ENCODE peak calls at places on chromosomes 13 and 19, in nine cellular contexts. S, J, H, K, U, E, I, B and V are unnamed samples.

GRCh38 chr13:50800091-50800739 is 43.3 kb downstream of the DLEU7 start:
- DNase-seq in U (no peak), S (no peak), J (no peak), E (no peak), B (no peak), H (no peak), K (no peak), I (no peak), V (no peak)

GRCh38 chr13:98327326-98328314 is 150.6 kb upstream of the RNF113B start:
- DNase-seq in B (no peak), K (no peak), U (peak), J (no peak), S (no peak), E (no peak), H (no peak), I (peak), V (no peak)

GRCh38 chr19:954672-955494 is 29.0 kb downstream of the ARID3A start:
- DNase-seq in K (no peak), U (no peak), I (peak), S (no peak), H (no peak), E (peak), J (no peak), B (no peak), V (no peak)

GRCh38 chr19:40603071-40603718 is 2.0 kb downstream of the LTBP4 start:
- DNase-seq in E (no peak), J (no peak), H (no peak), U (peak), K (peak), I (peak), S (no peak), B (no peak), V (no peak)

GRCh38 chr19:13092608-13093260 is 9.9 kb downstream of the LYL1 start:
- DNase-seq in E (no peak), S (no peak), I (no peak), K (no peak), B (no peak), U (peak), J (no peak), H (no peak), V (no peak)

GRCh38 chr19:45467115-45467455 is 711 bp upstream of the FOSB start:
- DNase-seq in B (no peak), E (no peak), J (no peak), S (no peak), U (peak), H (no peak), I (peak), K (peak), V (no peak)

GRCh38 chr19:40216013-40216776 is 2.0 kb downstream of the TTC9B start:
- DNase-seq in I (no peak), B (no peak), K (peak), J (no peak), U (no peak), H (no peak), E (no peak), S (no peak), V (no peak)

GRCh38 chr19:18091217-18091608 is 4.5 kb upstream of the IL12RB1 start:
- DNase-seq in H (peak), U (no peak), S (no peak), K (no peak), J (peak), I (no peak), E (peak), B (peak), V (no peak)

GRCh38 chr19:12789098-12789903 is 2.0 kb upstream of the JUNB start:
- DNase-seq in S (no peak), H (no peak), K (peak), E (no peak), U (peak), B (no peak), J (no peak), I (peak), V (no peak)

GRCh38 chr13:30115257-30115600 is 192.1 kb downstream of the KATNAL1 start:
- DNase-seq in J (no peak), B (no peak), I (no peak), U (no peak), E (no peak), K (no peak), S (no peak), H (no peak), V (no peak)

GRCh38 chr13:107516517-107516916 is 698.8 kb downstream of the LIG4 start:
- DNase-seq in S (no peak), J (no peak), E (no peak), B (no peak), H (no peak), I (no peak), U (no peak), K (no peak), V (no peak)

GRCh38 chr13:28049880-28050871 is 50.2 kb downstream of the FLT3 start:
- DNase-seq in H (no peak), S (no peak), K (no peak), E (no peak), U (no peak), B (no peak), J (no peak), I (peak), V (no peak)

GRCh38 chr13:114120486-114121430 is 11.7 kb downstream of the RASA3 start:
- DNase-seq in J (no peak), B (no peak), E (no peak), H (no peak), I (no peak), S (peak), U (peak), K (no peak), V (no peak)

GRCh38 chr13:65445340-65445739 is 1784.8 kb downstream of the PCDH9 start:
- DNase-seq in S (no peak), J (no peak), E (no peak), K (no peak), I (no peak), U (no peak), H (no peak), B (no peak), V (no peak)

GRCh38 chr13:95226932-95227718 is 74.1 kb downstream of the ABCC4 start:
- DNase-seq in I (no peak), E (no peak), U (no peak), S (no peak), J (no peak), K (no peak), H (no peak), B (no peak), V (no peak)

GRCh38 chr19:15290149-15290548 is 42.2 kb downstream of the BRD4 start:
- DNase-seq in I (no peak), J (no peak), S (no peak), E (no peak), U (no peak), K (no peak), H (no peak), B (no peak), V (no peak)

GRCh38 chr13:75402787-75403186 is 79.2 kb downstream of the TBC1D4 start:
- DNase-seq in K (no peak), B (no peak), J (no peak), E (no peak), S (peak), U (no peak), I (no peak), H (peak), V (no peak)

GRCh38 chr13:74891610-74892009 is 590.4 kb downstream of the TBC1D4 start:
- DNase-seq in S (no peak), K (no peak), J (no peak), H (no peak), B (no peak), E (no peak), I (no peak), U (peak), V (no peak)

GRCh38 chr19:57406516-57407123 is 4.3 kb upstream of the ZNF17 start:
- DNase-seq in K (peak), H (peak), S (peak), U (peak), I (peak), E (peak), J (peak), B (peak), V (no peak)

GRCh38 chr13:23570099-23570926 is at the start of gene TNFRSF19:
- DNase-seq in K (peak), B (no peak), U (peak), E (no peak), J (no peak), H (peak), I (peak), S (peak), V (peak)

GRCh38 chr13:31045621-31046081 is 113.2 kb downstream of the TEX26 start:
- DNase-seq in S (no peak), H (no peak), I (peak), J (peak), K (peak), U (peak), E (no peak), B (peak), V (no peak)

GRCh38 chr13:75217949-75218348 is 264.0 kb downstream of the TBC1D4 start:
- DNase-seq in I (no peak), U (peak), B (no peak), K (peak), H (no peak), J (no peak), S (no peak), E (no peak), V (no peak)

GRCh38 chr13:38308736-38309135 is 40.9 kb upstream of the UFM1 start:
- DNase-seq in J (no peak), B (no peak), I (no peak), H (no peak), E (no peak), S (no peak), U (peak), K (no peak), V (no peak)

GRCh38 chr19:54355675-54356074 is 9.1 kb downstream of the LAIR1 start:
- DNase-seq in S (no peak), B (no peak), I (no peak), E (no peak), U (no peak), J (no peak), K (no peak), H (no peak), V (no peak)
- H3K27ac ChIP-seq in S (no peak), B (no peak), I (no peak), E (no peak), U (no peak), J (no peak), K (no peak), H (no peak), V (no peak)

GRCh38 chr13:40981949-40982348 is 37.2 kb downstream of the ELF1 start:
- DNase-seq in E (no peak), B (no peak), I (no peak), H (no peak), S (no peak), J (no peak), U (no peak), K (no peak), V (no peak)

GRCh38 chr13:40981361-40981760 is 37.8 kb downstream of the ELF1 start:
- DNase-seq in K (no peak), U (no peak), J (no peak), H (no peak), B (no peak), I (no peak), S (no peak), E (no peak), V (no peak)

GRCh38 chr13:40983725-40984669 is 35.1 kb downstream of the ELF1 start:
- DNase-seq in J (no peak), I (no peak), E (no peak), U (no peak), B (no peak), H (no peak), K (no peak), S (no peak), V (no peak)

GRCh38 chr13:40983269-40983668 is 35.8 kb downstream of the ELF1 start:
- DNase-seq in J (no peak), S (no peak), I (no peak), K (no peak), U (peak), E (no peak), H (no peak), B (no peak), V (no peak)

GRCh38 chr13:40982772-40983171 is 36.3 kb downstream of the ELF1 start:
- DNase-seq in H (no peak), E (no peak), S (peak), I (peak), J (no peak), K (no peak), U (peak), B (no peak), V (peak)
- H3K4me3 ChIP-seq in H (peak), E (no peak), S (no peak), I (no peak), J (peak), K (no peak), U (peak), B (peak), V (peak)

GRCh38 chr19:7368456-7368855 is 19.7 kb downstream of the ARHGEF18 start:
- DNase-seq in U (no peak), K (no peak), I (no peak), H (no peak), S (no peak), E (no peak), J (no peak), B (no peak), V (no peak)
- H3K27ac ChIP-seq in U (peak), K (peak), I (no peak), H (no peak), S (peak), E (no peak), J (no peak), B (no peak), V (peak)

DNA sequence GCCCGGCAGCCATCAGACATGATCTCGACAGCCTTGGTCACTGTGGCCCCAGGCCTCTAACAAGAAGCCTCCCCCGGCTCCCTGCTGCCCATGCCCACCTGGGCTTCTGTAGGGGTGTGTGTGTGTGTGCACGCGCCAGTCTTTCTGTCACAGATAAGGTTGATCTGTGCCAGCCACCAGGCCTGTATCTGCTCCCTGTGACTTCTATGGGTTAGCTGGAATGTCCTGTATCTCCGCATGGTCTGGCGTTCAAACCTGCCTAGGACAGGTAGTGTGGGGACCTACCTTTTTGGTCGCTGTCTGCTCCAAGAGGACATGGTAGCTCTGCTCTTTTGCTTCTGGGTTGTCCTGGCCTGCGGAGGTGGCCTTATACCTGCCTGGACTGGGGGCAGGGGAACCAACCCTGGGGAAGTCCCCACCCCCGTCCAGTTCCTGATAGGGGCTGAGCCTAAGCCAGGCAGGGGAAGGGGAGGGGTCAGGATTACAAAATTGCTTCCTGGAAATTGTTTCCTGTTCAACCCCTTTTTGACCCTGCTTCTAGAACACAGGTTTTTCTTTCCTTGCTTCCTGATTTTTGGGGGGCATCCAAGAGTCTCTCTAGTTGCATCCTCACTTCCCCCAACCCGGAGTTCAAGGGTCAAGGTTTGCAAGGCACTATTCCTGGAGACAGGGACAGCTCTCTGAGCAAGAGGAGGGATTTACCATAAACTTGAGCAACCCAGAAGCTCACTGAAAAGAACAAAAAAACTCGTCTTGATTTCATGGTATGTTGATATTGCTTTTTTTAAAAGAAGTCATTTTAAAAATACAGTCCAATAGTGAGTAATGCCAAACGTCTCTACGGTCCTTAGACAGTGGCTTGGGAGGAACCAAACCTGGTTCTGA is at the start of gene LRG1:
- DNase-seq in I (peak), H (no peak), B (peak), S (no peak), E (peak), J (peak), U (no peak), K (no peak), V (peak)
- H3K4me3 ChIP-seq in I (no peak), H (no peak), B (peak), S (no peak), E (peak), J (peak), U (no peak), K (no peak), V (no peak)